ENCODE peak calls at places on chromosomes 1 and 21, in eight cellular contexts. M is BJ; Y is left ventricle myocardium inferior; Q is EL; X is CD8-positive, alpha-beta T cell; L is M059J; R is HTR-8/SVneo; V is B cell. T is an unnamed sample.

GRCh38 chr1:217273866-217274265 is 357.0 kb downstream of the GPATCH2 start:
- DNase-seq in M (no peak), Y (no peak), Q (peak), X (no peak), L (peak), R (no peak), V (no peak), T (no peak)

GRCh38 chr1:61295818-61296537 is 213.6 kb downstream of the NFIA start:
- DNase-seq in M (no peak), Y (no peak), Q (no peak), X (no peak), L (no peak), R (no peak), V (no peak), T (no peak)

GRCh38 chr21:36630485-36631206 is 68.3 kb upstream of the SIM2 start:
- DNase-seq in M (no peak), Y (peak), Q (peak), X (peak), L (peak), R (peak), V (peak), T (peak)

GRCh38 chr1:53619088-53619810 is 119.7 kb downstream of the GLIS1 start:
- DNase-seq in M (no peak), Y (no peak), Q (no peak), X (no peak), L (no peak), R (no peak), V (no peak), T (peak)

GRCh38 chr1:40650075-40650474 is 15.4 kb downstream of the RIMS3 start:
- DNase-seq in M (no peak), Y (no peak), Q (no peak), X (no peak), L (no peak), R (no peak), V (no peak), T (peak)

GRCh38 chr1:197919523-197920301 is 2.5 kb downstream of the LHX9 start:
- DNase-seq in M (no peak), Y (no peak), Q (peak), X (no peak), L (no peak), R (no peak), V (no peak), T (no peak)

GRCh38 chr1:116990612-116991151 is 10.9 kb upstream of the CD101 start:
- DNase-seq in M (no peak), Y (peak), Q (no peak), X (no peak), L (peak), R (no peak), V (no peak), T (peak)

GRCh38 chr1:174812656-174813055 is 187.1 kb upstream of the CACYBP start:
- DNase-seq in M (no peak), Y (no peak), Q (peak), X (no peak), L (no peak), R (no peak), V (no peak), T (no peak)

GRCh38 chr1:192227330-192227729 is 69.1 kb downstream of the RGS18 start:
- DNase-seq in M (no peak), Y (no peak), Q (no peak), X (no peak), L (no peak), R (no peak), V (no peak), T (no peak)

GRCh38 chr1:186662752-186663151 is 17.5 kb downstream of the PTGS2 start:
- DNase-seq in M (no peak), Y (no peak), Q (peak), X (no peak), L (peak), R (no peak), V (no peak), T (no peak)

GRCh38 chr1:109201123-109201703 is 12.5 kb upstream of the SARS1 start:
- DNase-seq in M (peak), Y (no peak), Q (peak), X (peak), L (peak), R (peak), V (no peak), T (peak)

GRCh38 chr21:9008636-9009035 is 1512.7 kb upstream of the TPTE start:
- DNase-seq in M (no peak), Y (no peak), Q (no peak), X (no peak), L (no peak), R (no peak), V (no peak), T (no peak)